ENCODE peak calls at places on chromosomes 6 and 20, in seven cellular contexts. One of them, this sample, is unnamed.

GRCh38 chr20:38927902-38928578 is 1.8 kb downstream of the FAM83D start:
- DNase-seq in G401: no peak
- DNase-seq in DMS79: no peak
- DNase-seq in WERI-Rb-1: no peak
- DNase-seq in NCI-H1417: no peak
- DNase-seq in left ventricle myocardium inferior: no peak
- DNase-seq in activated CD4-positive, alpha-beta T cell treated with anti-CD3 and anti-CD28 coated beads, Interleukin-2, amount 10 ng/mL, durations not matched to agents 7 days and 5 days: peak; percentile 24
- DNase-seq in this sample: no peak

GRCh38 chr20:47088339-47088738 is 193.7 kb downstream of the EYA2 start:
- DNase-seq in DMS79: no peak
- DNase-seq in WERI-Rb-1: no peak
- DNase-seq in G401: no peak
- DNase-seq in NCI-H1417: no peak
- DNase-seq in left ventricle myocardium inferior: no peak
- DNase-seq in activated CD4-positive, alpha-beta T cell treated with anti-CD3 and anti-CD28 coated beads, Interleukin-2, amount 10 ng/mL, durations not matched to agents 7 days and 5 days: no peak
- DNase-seq in this sample: no peak

GRCh38 chr6:149082320-149082719 is 235.2 kb upstream of the TAB2 start:
- DNase-seq in DMS79: no peak
- DNase-seq in G401: peak; percentile 61
- DNase-seq in activated CD4-positive, alpha-beta T cell treated with anti-CD3 and anti-CD28 coated beads, Interleukin-2, amount 10 ng/mL, durations not matched to agents 7 days and 5 days: peak; percentile 94
- DNase-seq in NCI-H1417: peak; percentile 47
- DNase-seq in WERI-Rb-1: peak; percentile 78
- DNase-seq in left ventricle myocardium inferior: peak; percentile 74
- DNase-seq in this sample: peak; percentile 31

GRCh38 chr6:36581716-36582115 is 12.4 kb upstream of the SRSF3 start:
- DNase-seq in WERI-Rb-1: no peak
- DNase-seq in left ventricle myocardium inferior: no peak
- DNase-seq in G401: no peak
- DNase-seq in NCI-H1417: no peak
- DNase-seq in DMS79: no peak
- DNase-seq in activated CD4-positive, alpha-beta T cell treated with anti-CD3 and anti-CD28 coated beads, Interleukin-2, amount 10 ng/mL, durations not matched to agents 7 days and 5 days: no peak
- DNase-seq in this sample: no peak

GRCh38 chr20:45518282-45518681 is 2.9 kb upstream of the SPINT3 start:
- DNase-seq in DMS79: no peak
- DNase-seq in left ventricle myocardium inferior: no peak
- DNase-seq in G401: no peak
- DNase-seq in NCI-H1417: no peak
- DNase-seq in activated CD4-positive, alpha-beta T cell treated with anti-CD3 and anti-CD28 coated beads, Interleukin-2, amount 10 ng/mL, durations not matched to agents 7 days and 5 days: no peak
- DNase-seq in WERI-Rb-1: no peak
- DNase-seq in this sample: no peak

GRCh38 chr6:21593412-21593926 is at the start of gene SOX4:
- DNase-seq in DMS79: peak; percentile 99
- DNase-seq in G401: peak; percentile 97
- DNase-seq in WERI-Rb-1: peak; percentile 99
- DNase-seq in NCI-H1417: peak; percentile 96
- DNase-seq in activated CD4-positive, alpha-beta T cell treated with anti-CD3 and anti-CD28 coated beads, Interleukin-2, amount 10 ng/mL, durations not matched to agents 7 days and 5 days: peak; percentile 78
- DNase-seq in left ventricle myocardium inferior: peak; percentile 93
- DNase-seq in this sample: peak; percentile 85

GRCh38 chr6:74075323-74075722 is 379.3 kb downstream of the CD109 start:
- DNase-seq in WERI-Rb-1: no peak
- DNase-seq in left ventricle myocardium inferior: peak; percentile 44
- DNase-seq in NCI-H1417: no peak
- DNase-seq in G401: no peak
- DNase-seq in activated CD4-positive, alpha-beta T cell treated with anti-CD3 and anti-CD28 coated beads, Interleukin-2, amount 10 ng/mL, durations not matched to agents 7 days and 5 days: no peak
- DNase-seq in DMS79: no peak
- DNase-seq in this sample: no peak

GRCh38 chr6:52990342-52990741 is 4.7 kb downstream of the GSTA4 start:
- DNase-seq in left ventricle myocardium inferior: no peak
- DNase-seq in NCI-H1417: no peak
- DNase-seq in G401: no peak
- DNase-seq in WERI-Rb-1: no peak
- DNase-seq in activated CD4-positive, alpha-beta T cell treated with anti-CD3 and anti-CD28 coated beads, Interleukin-2, amount 10 ng/mL, durations not matched to agents 7 days and 5 days: no peak
- DNase-seq in DMS79: no peak
- DNase-seq in this sample: no peak

GRCh38 chr6:292506-293184 is 358 bp downstream of the DUSP22 start:
- DNase-seq in activated CD4-positive, alpha-beta T cell treated with anti-CD3 and anti-CD28 coated beads, Interleukin-2, amount 10 ng/mL, durations not matched to agents 7 days and 5 days: peak; percentile 90
- DNase-seq in G401: peak; percentile 51
- DNase-seq in WERI-Rb-1: peak; percentile 77
- DNase-seq in left ventricle myocardium inferior: peak; percentile 75
- DNase-seq in DMS79: no peak
- DNase-seq in NCI-H1417: no peak
- DNase-seq in this sample: no peak

GRCh38 chr6:139472341-139473038 is 98.0 kb upstream of the CITED2 start:
- DNase-seq in left ventricle myocardium inferior: no peak
- DNase-seq in NCI-H1417: no peak
- DNase-seq in WERI-Rb-1: no peak
- DNase-seq in activated CD4-positive, alpha-beta T cell treated with anti-CD3 and anti-CD28 coated beads, Interleukin-2, amount 10 ng/mL, durations not matched to agents 7 days and 5 days: no peak
- DNase-seq in G401: peak; percentile 70
- DNase-seq in DMS79: no peak
- DNase-seq in this sample: no peak

GRCh38 chr6:119950681-119951080 is 601.1 kb upstream of the MAN1A1 start:
- DNase-seq in NCI-H1417: no peak
- DNase-seq in G401: no peak
- DNase-seq in WERI-Rb-1: no peak
- DNase-seq in activated CD4-positive, alpha-beta T cell treated with anti-CD3 and anti-CD28 coated beads, Interleukin-2, amount 10 ng/mL, durations not matched to agents 7 days and 5 days: no peak
- DNase-seq in left ventricle myocardium inferior: no peak
- DNase-seq in DMS79: no peak
- DNase-seq in this sample: no peak

GRCh38 chr20:53752971-53753879 is 159.6 kb upstream of the ZNF217 start:
- DNase-seq in G401: no peak
- DNase-seq in activated CD4-positive, alpha-beta T cell treated with anti-CD3 and anti-CD28 coated beads, Interleukin-2, amount 10 ng/mL, durations not matched to agents 7 days and 5 days: no peak
- DNase-seq in WERI-Rb-1: no peak
- DNase-seq in left ventricle myocardium inferior: no peak
- DNase-seq in NCI-H1417: no peak
- DNase-seq in DMS79: no peak
- DNase-seq in this sample: no peak

GRCh38 chr6:139743629-139744028 is 369.2 kb upstream of the CITED2 start:
- DNase-seq in G401: no peak
- DNase-seq in NCI-H1417: no peak
- DNase-seq in DMS79: no peak
- DNase-seq in WERI-Rb-1: no peak
- DNase-seq in left ventricle myocardium inferior: no peak
- DNase-seq in activated CD4-positive, alpha-beta T cell treated with anti-CD3 and anti-CD28 coated beads, Interleukin-2, amount 10 ng/mL, durations not matched to agents 7 days and 5 days: no peak
- DNase-seq in this sample: no peak

GRCh38 chr20:43448748-43449535 is 8.8 kb upstream of the SRSF6 start:
- DNase-seq in activated CD4-positive, alpha-beta T cell treated with anti-CD3 and anti-CD28 coated beads, Interleukin-2, amount 10 ng/mL, durations not matched to agents 7 days and 5 days: peak; percentile 54
- DNase-seq in WERI-Rb-1: peak; percentile 43
- DNase-seq in G401: peak; percentile 58
- DNase-seq in left ventricle myocardium inferior: no peak
- DNase-seq in NCI-H1417: peak; percentile 58
- DNase-seq in DMS79: no peak
- DNase-seq in this sample: peak; percentile 17

GRCh38 chr6:109237082-109237985 is 142.0 kb downstream of the CEP57L1 start:
- DNase-seq in left ventricle myocardium inferior: no peak
- DNase-seq in G401: no peak
- DNase-seq in WERI-Rb-1: no peak
- DNase-seq in DMS79: no peak
- DNase-seq in activated CD4-positive, alpha-beta T cell treated with anti-CD3 and anti-CD28 coated beads, Interleukin-2, amount 10 ng/mL, durations not matched to agents 7 days and 5 days: peak; percentile 18
- DNase-seq in NCI-H1417: no peak
- DNase-seq in this sample: no peak

GRCh38 chr6:80771941-80772340 is 665.5 kb downstream of the BCKDHB start:
- DNase-seq in G401: no peak
- DNase-seq in WERI-Rb-1: no peak
- DNase-seq in DMS79: no peak
- DNase-seq in NCI-H1417: no peak
- DNase-seq in activated CD4-positive, alpha-beta T cell treated with anti-CD3 and anti-CD28 coated beads, Interleukin-2, amount 10 ng/mL, durations not matched to agents 7 days and 5 days: no peak
- DNase-seq in left ventricle myocardium inferior: no peak
- DNase-seq in this sample: no peak

GRCh38 chr6:135162678-135163439 is 18.2 kb upstream of the MYB start:
- DNase-seq in DMS79: no peak
- DNase-seq in left ventricle myocardium inferior: no peak
- DNase-seq in activated CD4-positive, alpha-beta T cell treated with anti-CD3 and anti-CD28 coated beads, Interleukin-2, amount 10 ng/mL, durations not matched to agents 7 days and 5 days: peak; percentile 33
- DNase-seq in WERI-Rb-1: peak; percentile 67
- DNase-seq in G401: no peak
- DNase-seq in NCI-H1417: peak; percentile 33
- DNase-seq in this sample: no peak

GRCh38 chr20:51569815-51570741 is 27.6 kb upstream of the NFATC2 start:
- DNase-seq in WERI-Rb-1: no peak
- DNase-seq in left ventricle myocardium inferior: peak; percentile 48
- DNase-seq in NCI-H1417: no peak
- DNase-seq in DMS79: no peak
- DNase-seq in G401: no peak
- DNase-seq in activated CD4-positive, alpha-beta T cell treated with anti-CD3 and anti-CD28 coated beads, Interleukin-2, amount 10 ng/mL, durations not matched to agents 7 days and 5 days: no peak
- DNase-seq in this sample: no peak

GRCh38 chr6:4950076-4950475 is 53.8 kb downstream of the RPP40 start:
- DNase-seq in activated CD4-positive, alpha-beta T cell treated with anti-CD3 and anti-CD28 coated beads, Interleukin-2, amount 10 ng/mL, durations not matched to agents 7 days and 5 days: no peak
- DNase-seq in DMS79: no peak
- DNase-seq in left ventricle myocardium inferior: no peak
- DNase-seq in WERI-Rb-1: no peak
- DNase-seq in NCI-H1417: no peak
- DNase-seq in G401: no peak
- DNase-seq in this sample: no peak

GRCh38 chr20:7841967-7842301 is 98.3 kb downstream of the HAO1 start:
- DNase-seq in left ventricle myocardium inferior: peak; percentile 30
- DNase-seq in NCI-H1417: no peak
- DNase-seq in activated CD4-positive, alpha-beta T cell treated with anti-CD3 and anti-CD28 coated beads, Interleukin-2, amount 10 ng/mL, durations not matched to agents 7 days and 5 days: no peak
- DNase-seq in DMS79: no peak
- DNase-seq in G401: peak; percentile 8
- DNase-seq in WERI-Rb-1: peak; percentile 78
- DNase-seq in this sample: no peak

GRCh38 chr6:137571854-137572253 is 77.7 kb upstream of the OLIG3 start:
- DNase-seq in DMS79: no peak
- DNase-seq in left ventricle myocardium inferior: no peak
- DNase-seq in G401: peak; percentile 8
- DNase-seq in activated CD4-positive, alpha-beta T cell treated with anti-CD3 and anti-CD28 coated beads, Interleukin-2, amount 10 ng/mL, durations not matched to agents 7 days and 5 days: peak; percentile 71
- DNase-seq in WERI-Rb-1: peak; percentile 47
- DNase-seq in NCI-H1417: no peak
- DNase-seq in this sample: no peak

This sample was measured in C1 segment of cervical spinal cord.